ENCODE peak calls at places on chromosomes 7 and 10, in seven cellular contexts. One of them, this sample, is unnamed.
A peak's percentile ranks its signal among the peaks of the same experiment; 100 is the strongest.

GRCh38 chr10:111076682-111077661 is at the start of gene ADRA2A:
- DNase-seq in NCI-H748 treated with DMSO at 0.1 percent for 48 hours: peak; percentile 42
- DNase-seq in H54: no peak
- DNase-seq in endodermal cell: peak; percentile 88
- DNase-seq in GM04503: peak; percentile 27
- DNase-seq in fibroblast of the conjunctiva: no peak
- DNase-seq in astrocyte of the spinal cord: peak; percentile 43
- DNase-seq in this sample: no peak

GRCh38 chr10:94496010-94496409 is 49.6 kb upstream of the HELLS start:
- DNase-seq in NCI-H748 treated with DMSO at 0.1 percent for 48 hours: no peak
- DNase-seq in H54: no peak
- DNase-seq in endodermal cell: no peak
- DNase-seq in GM04503: no peak
- DNase-seq in fibroblast of the conjunctiva: no peak
- DNase-seq in astrocyte of the spinal cord: peak; percentile 30
- DNase-seq in this sample: no peak

GRCh38 chr7:138006106-138006505 is 4.2 kb upstream of the CREB3L2 start:
- DNase-seq in NCI-H748 treated with DMSO at 0.1 percent for 48 hours: no peak
- DNase-seq in H54: no peak
- DNase-seq in endodermal cell: no peak
- DNase-seq in GM04503: no peak
- DNase-seq in fibroblast of the conjunctiva: no peak
- DNase-seq in astrocyte of the spinal cord: no peak
- DNase-seq in this sample: no peak

GRCh38 chr10:88245974-88246511 is 337.1 kb downstream of the RNLS start:
- DNase-seq in NCI-H748 treated with DMSO at 0.1 percent for 48 hours: no peak
- DNase-seq in H54: no peak
- DNase-seq in endodermal cell: no peak
- DNase-seq in GM04503: no peak
- DNase-seq in fibroblast of the conjunctiva: no peak
- DNase-seq in astrocyte of the spinal cord: peak; percentile 75
- DNase-seq in this sample: no peak

GRCh38 chr7:98133181-98133580 is 26.5 kb downstream of the LMTK2 start:
- DNase-seq in NCI-H748 treated with DMSO at 0.1 percent for 48 hours: no peak
- DNase-seq in H54: no peak
- DNase-seq in endodermal cell: no peak
- DNase-seq in GM04503: no peak
- DNase-seq in fibroblast of the conjunctiva: no peak
- DNase-seq in astrocyte of the spinal cord: peak; percentile 22
- DNase-seq in this sample: no peak

GRCh38 chr7:26397326-26397725 is 105.7 kb downstream of the SNX10 start:
- DNase-seq in NCI-H748 treated with DMSO at 0.1 percent for 48 hours: no peak
- DNase-seq in H54: no peak
- DNase-seq in endodermal cell: peak; percentile 55
- DNase-seq in GM04503: no peak
- DNase-seq in fibroblast of the conjunctiva: no peak
- DNase-seq in astrocyte of the spinal cord: no peak
- DNase-seq in this sample: no peak

GRCh38 chr7:150903627-150904026 is 51.3 kb downstream of the AOC1 start:
- DNase-seq in NCI-H748 treated with DMSO at 0.1 percent for 48 hours: no peak
- DNase-seq in H54: peak; percentile 67
- DNase-seq in endodermal cell: no peak
- DNase-seq in GM04503: peak; percentile 11
- DNase-seq in fibroblast of the conjunctiva: peak; percentile 38
- DNase-seq in astrocyte of the spinal cord: peak; percentile 58
- DNase-seq in this sample: peak; percentile 41

GRCh38 chr7:77822269-77822668 is 23.7 kb downstream of the PHTF2 start:
- DNase-seq in NCI-H748 treated with DMSO at 0.1 percent for 48 hours: no peak
- DNase-seq in H54: no peak
- DNase-seq in endodermal cell: no peak
- DNase-seq in GM04503: no peak
- DNase-seq in fibroblast of the conjunctiva: no peak
- DNase-seq in astrocyte of the spinal cord: no peak
- DNase-seq in this sample: no peak

GRCh38 chr10:115295213-115295805 is 202.1 kb downstream of the ATRNL1 start:
- DNase-seq in NCI-H748 treated with DMSO at 0.1 percent for 48 hours: no peak
- DNase-seq in H54: no peak
- DNase-seq in endodermal cell: peak; percentile 50
- DNase-seq in GM04503: no peak
- DNase-seq in fibroblast of the conjunctiva: no peak
- DNase-seq in astrocyte of the spinal cord: no peak
- DNase-seq in this sample: no peak

GRCh38 chr7:26555971-26556830 is 264.5 kb downstream of the SNX10 start:
- DNase-seq in NCI-H748 treated with DMSO at 0.1 percent for 48 hours: no peak
- DNase-seq in H54: no peak
- DNase-seq in endodermal cell: peak; percentile 61
- DNase-seq in GM04503: no peak
- DNase-seq in fibroblast of the conjunctiva: no peak
- DNase-seq in astrocyte of the spinal cord: no peak
- DNase-seq in this sample: no peak

GRCh38 chr7:2851499-2851898 is 7.4 kb upstream of the GNA12 start:
- DNase-seq in NCI-H748 treated with DMSO at 0.1 percent for 48 hours: no peak
- DNase-seq in H54: no peak
- DNase-seq in endodermal cell: no peak
- DNase-seq in GM04503: no peak
- DNase-seq in fibroblast of the conjunctiva: no peak
- DNase-seq in astrocyte of the spinal cord: no peak
- DNase-seq in this sample: no peak

GRCh38 chr7:294440-295154 is 4.6 kb downstream of the FOXL3 start:
- DNase-seq in NCI-H748 treated with DMSO at 0.1 percent for 48 hours: no peak
- DNase-seq in H54: no peak
- DNase-seq in endodermal cell: peak; percentile 39
- DNase-seq in GM04503: no peak
- DNase-seq in fibroblast of the conjunctiva: no peak
- DNase-seq in astrocyte of the spinal cord: no peak
- DNase-seq in this sample: no peak

GRCh38 chr10:28532223-28532508 is 752 bp upstream of the WAC start:
- DNase-seq in NCI-H748 treated with DMSO at 0.1 percent for 48 hours: no peak
- DNase-seq in H54: no peak
- DNase-seq in endodermal cell: no peak
- DNase-seq in GM04503: no peak
- DNase-seq in fibroblast of the conjunctiva: peak; percentile 14
- DNase-seq in astrocyte of the spinal cord: no peak
- DNase-seq in this sample: peak; percentile 6

GRCh38 chr10:6071181-6072175 is 9.3 kb upstream of the IL2RA start:
- DNase-seq in NCI-H748 treated with DMSO at 0.1 percent for 48 hours: no peak
- DNase-seq in H54: no peak
- DNase-seq in endodermal cell: no peak
- DNase-seq in GM04503: no peak
- DNase-seq in fibroblast of the conjunctiva: no peak
- DNase-seq in astrocyte of the spinal cord: no peak
- DNase-seq in this sample: no peak

GRCh38 chr7:140704205-140704604 is 7.7 kb downstream of the NDUFB2 start:
- DNase-seq in NCI-H748 treated with DMSO at 0.1 percent for 48 hours: no peak
- DNase-seq in H54: no peak
- DNase-seq in endodermal cell: no peak
- DNase-seq in GM04503: no peak
- DNase-seq in fibroblast of the conjunctiva: no peak
- DNase-seq in astrocyte of the spinal cord: no peak
- DNase-seq in this sample: no peak

GRCh38 chr10:116440330-116441030 is 12.8 kb downstream of the PNLIPRP3 start:
- DNase-seq in NCI-H748 treated with DMSO at 0.1 percent for 48 hours: no peak
- DNase-seq in H54: no peak
- DNase-seq in endodermal cell: no peak
- DNase-seq in GM04503: no peak
- DNase-seq in fibroblast of the conjunctiva: no peak
- DNase-seq in astrocyte of the spinal cord: no peak
- DNase-seq in this sample: no peak

GRCh38 chr7:141991144-141991543 is 4.5 kb upstream of the MGAM start:
- DNase-seq in NCI-H748 treated with DMSO at 0.1 percent for 48 hours: no peak
- DNase-seq in H54: no peak
- DNase-seq in endodermal cell: no peak
- DNase-seq in GM04503: no peak
- DNase-seq in fibroblast of the conjunctiva: no peak
- DNase-seq in astrocyte of the spinal cord: no peak
- DNase-seq in this sample: no peak

GRCh38 chr7:17095001-17095574 is 203.4 kb upstream of the AHR start:
- DNase-seq in NCI-H748 treated with DMSO at 0.1 percent for 48 hours: no peak
- DNase-seq in H54: no peak
- DNase-seq in endodermal cell: no peak
- DNase-seq in GM04503: peak; percentile 97
- DNase-seq in fibroblast of the conjunctiva: peak; percentile 89
- DNase-seq in astrocyte of the spinal cord: peak; percentile 43
- DNase-seq in this sample: no peak

GRCh38 chr10:80465839-80466590 is 11.9 kb downstream of the TSPAN14 start:
- DNase-seq in NCI-H748 treated with DMSO at 0.1 percent for 48 hours: no peak
- DNase-seq in H54: no peak
- DNase-seq in endodermal cell: no peak
- DNase-seq in GM04503: no peak
- DNase-seq in fibroblast of the conjunctiva: no peak
- DNase-seq in astrocyte of the spinal cord: no peak
- DNase-seq in this sample: no peak

GRCh38 chr7:32335107-32335506 is 155.1 kb downstream of the LSM5 start:
- DNase-seq in NCI-H748 treated with DMSO at 0.1 percent for 48 hours: no peak
- DNase-seq in H54: peak; percentile 54
- DNase-seq in endodermal cell: no peak
- DNase-seq in GM04503: peak; percentile 7
- DNase-seq in fibroblast of the conjunctiva: no peak
- DNase-seq in astrocyte of the spinal cord: no peak
- DNase-seq in this sample: no peak

This sample was measured in AG04450.